ENCODE peak calls at places on chromosomes 3 and 15, in eight cellular contexts. One of them, this sample, is unnamed.

GRCh38 chr15:100930306-100930848 is 11.2 kb downstream of the LRRK1 start:
- DNase-seq in neural crest cell: no peak
- DNase-seq in AG04449: no peak
- DNase-seq in fibroblast of pulmonary artery: no peak
- DNase-seq in choroid plexus epithelial cell: no peak
- DNase-seq in Right ventricle myocardium superior: no peak
- DNase-seq in NCI-H1694 treated with DMSO at 0.1 percent for 48 hours: no peak
- DNase-seq in NCI-H2081 treated with DMSO at 0.1 percent for 48 hours: no peak
- DNase-seq in this sample: no peak

GRCh38 chr15:70152070-70152480 is 54.4 kb upstream of the TLE3 start:
- DNase-seq in neural crest cell: no peak
- DNase-seq in AG04449: no peak
- DNase-seq in fibroblast of pulmonary artery: peak
- DNase-seq in choroid plexus epithelial cell: peak
- DNase-seq in Right ventricle myocardium superior: no peak
- DNase-seq in NCI-H1694 treated with DMSO at 0.1 percent for 48 hours: no peak
- DNase-seq in NCI-H2081 treated with DMSO at 0.1 percent for 48 hours: peak
- DNase-seq in this sample: no peak

GRCh38 chr15:68719676-68720075 is 101.0 kb downstream of the ANP32A start:
- DNase-seq in neural crest cell: no peak
- DNase-seq in AG04449: no peak
- DNase-seq in fibroblast of pulmonary artery: no peak
- DNase-seq in choroid plexus epithelial cell: no peak
- DNase-seq in Right ventricle myocardium superior: no peak
- DNase-seq in NCI-H1694 treated with DMSO at 0.1 percent for 48 hours: no peak
- DNase-seq in NCI-H2081 treated with DMSO at 0.1 percent for 48 hours: no peak
- DNase-seq in this sample: no peak

GRCh38 chr15:42632100-42632675 is 56.8 kb downstream of the STARD9 start:
- DNase-seq in neural crest cell: no peak
- DNase-seq in AG04449: no peak
- DNase-seq in fibroblast of pulmonary artery: no peak
- DNase-seq in choroid plexus epithelial cell: no peak
- DNase-seq in Right ventricle myocardium superior: no peak
- DNase-seq in NCI-H1694 treated with DMSO at 0.1 percent for 48 hours: no peak
- DNase-seq in NCI-H2081 treated with DMSO at 0.1 percent for 48 hours: no peak
- DNase-seq in this sample: no peak

GRCh38 chr15:57606816-57607215 is 15.1 kb downstream of the MYZAP start:
- DNase-seq in neural crest cell: no peak
- DNase-seq in AG04449: no peak
- DNase-seq in fibroblast of pulmonary artery: no peak
- DNase-seq in choroid plexus epithelial cell: no peak
- DNase-seq in Right ventricle myocardium superior: no peak
- DNase-seq in NCI-H1694 treated with DMSO at 0.1 percent for 48 hours: no peak
- DNase-seq in NCI-H2081 treated with DMSO at 0.1 percent for 48 hours: no peak
- DNase-seq in this sample: no peak

GRCh38 chr3:126344380-126345041 is 12.7 kb downstream of the KLF15 start:
- DNase-seq in neural crest cell: no peak
- DNase-seq in AG04449: no peak
- DNase-seq in fibroblast of pulmonary artery: no peak
- DNase-seq in choroid plexus epithelial cell: no peak
- DNase-seq in Right ventricle myocardium superior: peak
- DNase-seq in NCI-H1694 treated with DMSO at 0.1 percent for 48 hours: no peak
- DNase-seq in NCI-H2081 treated with DMSO at 0.1 percent for 48 hours: no peak
- DNase-seq in this sample: peak

GRCh38 chr3:53161345-53161819 is 373 bp downstream of the PRKCD start:
- DNase-seq in neural crest cell: no peak
- DNase-seq in AG04449: no peak
- DNase-seq in fibroblast of pulmonary artery: no peak
- DNase-seq in choroid plexus epithelial cell: no peak
- DNase-seq in Right ventricle myocardium superior: peak
- DNase-seq in NCI-H1694 treated with DMSO at 0.1 percent for 48 hours: no peak
- DNase-seq in NCI-H2081 treated with DMSO at 0.1 percent for 48 hours: no peak
- DNase-seq in this sample: no peak

GRCh38 chr15:79240036-79240435 is 42.5 kb upstream of the ANKRD34C start:
- DNase-seq in neural crest cell: no peak
- DNase-seq in AG04449: no peak
- DNase-seq in fibroblast of pulmonary artery: no peak
- DNase-seq in choroid plexus epithelial cell: no peak
- DNase-seq in Right ventricle myocardium superior: no peak
- DNase-seq in NCI-H1694 treated with DMSO at 0.1 percent for 48 hours: no peak
- DNase-seq in NCI-H2081 treated with DMSO at 0.1 percent for 48 hours: no peak
- DNase-seq in this sample: no peak

GRCh38 chr15:69719527-69719926 is 266.9 kb downstream of the RPLP1 start:
- DNase-seq in neural crest cell: no peak
- DNase-seq in AG04449: no peak
- DNase-seq in fibroblast of pulmonary artery: peak
- DNase-seq in choroid plexus epithelial cell: no peak
- DNase-seq in Right ventricle myocardium superior: no peak
- DNase-seq in NCI-H1694 treated with DMSO at 0.1 percent for 48 hours: no peak
- DNase-seq in NCI-H2081 treated with DMSO at 0.1 percent for 48 hours: no peak
- DNase-seq in this sample: no peak

GRCh38 chr3:138187296-138188012 is at the start of gene ARMC8:
- DNase-seq in neural crest cell: peak
- DNase-seq in AG04449: no peak
- DNase-seq in fibroblast of pulmonary artery: peak
- DNase-seq in choroid plexus epithelial cell: no peak
- DNase-seq in Right ventricle myocardium superior: peak
- DNase-seq in NCI-H1694 treated with DMSO at 0.1 percent for 48 hours: peak
- DNase-seq in NCI-H2081 treated with DMSO at 0.1 percent for 48 hours: no peak
- DNase-seq in this sample: peak

GRCh38 chr3:177335728-177336127 is 138.4 kb upstream of the TBL1XR1 start:
- DNase-seq in neural crest cell: no peak
- DNase-seq in AG04449: no peak
- DNase-seq in fibroblast of pulmonary artery: peak
- DNase-seq in choroid plexus epithelial cell: peak
- DNase-seq in Right ventricle myocardium superior: no peak
- DNase-seq in NCI-H1694 treated with DMSO at 0.1 percent for 48 hours: no peak
- DNase-seq in NCI-H2081 treated with DMSO at 0.1 percent for 48 hours: no peak
- DNase-seq in this sample: no peak

GRCh38 chr3:62892951-62893350 is 17.7 kb upstream of the CADPS start:
- DNase-seq in neural crest cell: no peak
- DNase-seq in AG04449: no peak
- DNase-seq in fibroblast of pulmonary artery: no peak
- DNase-seq in choroid plexus epithelial cell: no peak
- DNase-seq in Right ventricle myocardium superior: no peak
- DNase-seq in NCI-H1694 treated with DMSO at 0.1 percent for 48 hours: no peak
- DNase-seq in NCI-H2081 treated with DMSO at 0.1 percent for 48 hours: no peak
- DNase-seq in this sample: no peak

GRCh38 chr15:63918317-63918672 is 84.5 kb upstream of the HERC1 start:
- DNase-seq in neural crest cell: no peak
- DNase-seq in AG04449: no peak
- DNase-seq in fibroblast of pulmonary artery: no peak
- DNase-seq in choroid plexus epithelial cell: no peak
- DNase-seq in Right ventricle myocardium superior: no peak
- DNase-seq in NCI-H1694 treated with DMSO at 0.1 percent for 48 hours: no peak
- DNase-seq in NCI-H2081 treated with DMSO at 0.1 percent for 48 hours: peak
- DNase-seq in this sample: no peak

GRCh38 chr3:69197922-69198540 is 75.6 kb upstream of the LMOD3 start:
- DNase-seq in neural crest cell: no peak
- DNase-seq in AG04449: no peak
- DNase-seq in fibroblast of pulmonary artery: no peak
- DNase-seq in choroid plexus epithelial cell: no peak
- DNase-seq in Right ventricle myocardium superior: no peak
- DNase-seq in NCI-H1694 treated with DMSO at 0.1 percent for 48 hours: no peak
- DNase-seq in NCI-H2081 treated with DMSO at 0.1 percent for 48 hours: no peak
- DNase-seq in this sample: no peak